ENCODE peak calls at places on chromosomes 11 and 22, in five cellular contexts. One of them, this sample, is unnamed.

GRCh38 chr11:64990222-64990918 is 6.4 kb downstream of the BATF2 start:
- DNase-seq in IMR-90: no peak
- DNase-seq in HepG2: no peak
- DNase-seq in GM12878: no peak
- DNase-seq in K562: no peak
- DNase-seq in this sample: no peak

GRCh38 chr11:69625476-69625875 is 15.5 kb upstream of the CCND1 start:
- DNase-seq in IMR-90: no peak
- DNase-seq in K562: no peak
- DNase-seq in GM12878: no peak
- DNase-seq in HepG2: no peak
- DNase-seq in this sample: no peak

GRCh38 chr11:6568191-6568918 is 35.1 kb downstream of the RRP8 start:
- DNase-seq in HepG2: no peak
- DNase-seq in IMR-90: peak; percentile 65
- DNase-seq in K562: peak; percentile 83
- DNase-seq in GM12878: no peak
- DNase-seq in this sample: no peak

GRCh38 chr11:77750757-77751156 is 69.8 kb downstream of the RSF1 start:
- DNase-seq in K562: no peak
- DNase-seq in IMR-90: no peak
- DNase-seq in GM12878: no peak
- DNase-seq in HepG2: no peak
- DNase-seq in this sample: no peak

GRCh38 chr11:120404495-120404894 is 68.3 kb downstream of the ARHGEF12 start:
- DNase-seq in IMR-90: no peak
- DNase-seq in K562: no peak
- DNase-seq in GM12878: no peak
- DNase-seq in HepG2: no peak
- DNase-seq in this sample: no peak

GRCh38 chr11:46680815-46681214 is 19.6 kb downstream of the ARHGAP1 start:
- DNase-seq in HepG2: no peak
- DNase-seq in IMR-90: no peak
- DNase-seq in GM12878: no peak
- DNase-seq in K562: no peak
- DNase-seq in this sample: no peak

GRCh38 chr11:9138612-9139579 is 47.5 kb upstream of the SCUBE2 start:
- DNase-seq in K562: no peak
- DNase-seq in HepG2: peak; percentile 47
- DNase-seq in GM12878: no peak
- DNase-seq in IMR-90: peak; percentile 95
- DNase-seq in this sample: peak; percentile 82

GRCh38 chr11:124920870-124921609 is 2.0 kb downstream of the HEPN1 start:
- DNase-seq in GM12878: no peak
- DNase-seq in HepG2: no peak
- DNase-seq in IMR-90: peak; percentile 47
- DNase-seq in K562: no peak
- DNase-seq in this sample: peak; percentile 22

GRCh38 chr11:106424111-106424510 is 346.6 kb downstream of the AASDHPPT start:
- DNase-seq in HepG2: no peak
- DNase-seq in IMR-90: peak; percentile 83
- DNase-seq in K562: no peak
- DNase-seq in GM12878: no peak
- DNase-seq in this sample: peak; percentile 1

GRCh38 chr11:57662893-57663292 is 5.0 kb upstream of the ZDHHC5 start:
- DNase-seq in HepG2: no peak
- DNase-seq in IMR-90: no peak
- DNase-seq in K562: no peak
- DNase-seq in GM12878: no peak
- DNase-seq in this sample: peak; percentile 49

GRCh38 chr11:73950869-73951710 is at the start of gene DNAJB13:
- DNase-seq in IMR-90: peak; percentile 60
- DNase-seq in GM12878: peak; percentile 23
- DNase-seq in K562: peak; percentile 82
- DNase-seq in HepG2: peak; percentile 77
- DNase-seq in this sample: peak; percentile 67

GRCh38 chr11:43770173-43770572 is 89.6 kb downstream of the HSD17B12 start:
- DNase-seq in HepG2: no peak
- DNase-seq in K562: no peak
- DNase-seq in IMR-90: no peak
- DNase-seq in GM12878: no peak
- DNase-seq in this sample: no peak

GRCh38 chr22:46053563-46054090 is 76.7 kb upstream of the WNT7B start:
- DNase-seq in IMR-90: peak; percentile 38
- DNase-seq in K562: peak; percentile 22
- DNase-seq in GM12878: no peak
- DNase-seq in HepG2: no peak
- DNase-seq in this sample: no peak

GRCh38 chr22:41919357-41920224 is 4.7 kb upstream of the SHISA8 start:
- DNase-seq in IMR-90: peak; percentile 11
- DNase-seq in K562: peak; percentile 70
- DNase-seq in HepG2: no peak
- DNase-seq in GM12878: peak; percentile 71
- DNase-seq in this sample: no peak

GRCh38 chr11:134537941-134538340 is 125.9 kb upstream of the B3GAT1 start:
- DNase-seq in IMR-90: no peak
- DNase-seq in GM12878: no peak
- DNase-seq in K562: no peak
- DNase-seq in HepG2: no peak
- DNase-seq in this sample: no peak

GRCh38 chr11:17519031-17519430 is 25.2 kb downstream of the USH1C start:
- DNase-seq in HepG2: no peak
- DNase-seq in IMR-90: no peak
- DNase-seq in GM12878: no peak
- DNase-seq in K562: no peak
- DNase-seq in this sample: no peak

GRCh38 chr11:62919898-62920640 is 1.1 kb downstream of the CHRM1 start:
- DNase-seq in IMR-90: no peak
- DNase-seq in K562: peak; percentile 48
- DNase-seq in HepG2: no peak
- DNase-seq in GM12878: no peak
- DNase-seq in this sample: no peak

GRCh38 chr11:27317751-27318150 is 45.3 kb downstream of the CCDC34 start:
- DNase-seq in IMR-90: peak; percentile 79
- DNase-seq in HepG2: no peak
- DNase-seq in GM12878: no peak
- DNase-seq in K562: no peak
- DNase-seq in this sample: peak; percentile 54

GRCh38 chr11:11577932-11578331 is 43.9 kb downstream of the GALNT18 start:
- DNase-seq in GM12878: no peak
- DNase-seq in K562: no peak
- DNase-seq in IMR-90: no peak
- DNase-seq in HepG2: no peak
- DNase-seq in this sample: no peak

GRCh38 chr11:125180413-125181305 is 16.1 kb downstream of the PKNOX2 start:
- DNase-seq in K562: no peak
- DNase-seq in IMR-90: peak; percentile 82
- DNase-seq in GM12878: no peak
- DNase-seq in HepG2: no peak
- DNase-seq in this sample: no peak

GRCh38 chr11:8584096-8584495 is 9.9 kb downstream of the STK33 start:
- DNase-seq in GM12878: no peak
- DNase-seq in K562: no peak
- DNase-seq in IMR-90: peak; percentile 47
- DNase-seq in HepG2: no peak
- DNase-seq in this sample: no peak

DNA sequence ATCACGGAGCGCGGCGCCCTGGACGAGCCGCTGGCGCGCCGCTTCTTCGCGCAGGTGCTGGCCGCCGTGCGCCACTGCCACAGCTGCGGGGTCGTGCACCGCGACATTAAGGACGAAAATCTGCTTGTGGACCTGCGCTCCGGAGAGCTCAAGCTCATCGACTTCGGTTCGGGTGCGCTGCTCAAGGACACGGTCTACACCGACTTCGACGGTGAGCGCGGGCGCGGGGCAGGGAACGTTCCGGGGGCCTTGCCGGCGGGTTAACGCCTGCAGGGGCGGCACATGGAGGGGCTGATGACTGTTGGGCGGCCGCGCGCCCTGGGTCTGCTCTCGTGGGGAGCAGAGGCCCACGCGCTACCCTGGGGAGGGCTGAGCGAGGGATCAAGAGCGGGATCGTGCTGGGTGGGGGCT is 1.0 kb downstream of the PIM3 start:
- DNase-seq in K562: no peak
- DNase-seq in HepG2: no peak
- DNase-seq in GM12878: no peak
- DNase-seq in IMR-90: no peak
- DNase-seq in this sample: no peak
- TF ChIP-seq POLR2A in K562: no peak
- TF ChIP-seq POLR2A in HepG2: no peak
- TF ChIP-seq POLR2A in GM12878: peak; percentile 84
- TF ChIP-seq POLR2A in IMR-90: no peak
- TF ChIP-seq POLR2A in this sample: no peak

DNA sequence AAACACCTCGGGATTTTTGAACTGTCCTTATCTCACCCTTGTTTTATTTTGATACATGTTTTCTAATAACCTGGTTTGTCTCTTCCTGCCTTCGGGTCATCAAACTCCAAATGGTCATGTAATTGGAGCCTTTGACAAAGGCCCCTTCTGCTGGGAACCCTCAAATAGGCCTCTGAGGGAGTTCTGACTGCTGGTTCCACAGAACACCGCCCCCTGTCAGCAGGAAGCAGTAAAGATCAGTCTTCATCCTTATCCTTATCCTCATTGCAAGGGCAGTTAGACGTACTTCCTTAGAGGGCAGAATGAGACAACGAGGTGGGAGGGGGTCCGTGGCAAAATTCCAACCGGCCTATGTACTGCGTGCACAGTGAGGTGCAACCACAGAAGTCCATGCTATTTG is 12.1 kb downstream of the TRIM51 start:
- DNase-seq in IMR-90: no peak
- DNase-seq in K562: no peak
- DNase-seq in HepG2: no peak
- DNase-seq in GM12878: no peak
- DNase-seq in this sample: no peak
- TF ChIP-seq SMC3 in IMR-90: no peak
- TF ChIP-seq SMC3 in K562: no peak
- TF ChIP-seq SMC3 in HepG2: no peak
- TF ChIP-seq SMC3 in GM12878: no peak
- TF ChIP-seq SMC3 in this sample: no peak

GRCh38 chr11:32094931-32095330 is 4.1 kb downstream of the RCN1 start:
- DNase-seq in HepG2: no peak
- DNase-seq in K562: no peak
- DNase-seq in GM12878: no peak
- DNase-seq in IMR-90: no peak
- DNase-seq in this sample: no peak
- TF ChIP-seq POLR2A in HepG2: no peak
- TF ChIP-seq POLR2A in K562: no peak
- TF ChIP-seq POLR2A in GM12878: no peak
- TF ChIP-seq POLR2A in IMR-90: no peak
- TF ChIP-seq POLR2A in this sample: no peak

GRCh38 chr22:17781319-17782031 is 7.2 kb upstream of the BID start:
- DNase-seq in HepG2: peak; percentile 78
- DNase-seq in K562: no peak
- DNase-seq in IMR-90: peak; percentile 94
- DNase-seq in GM12878: peak; percentile 60
- DNase-seq in this sample: peak; percentile 61
- TF ChIP-seq SMC3 in HepG2: no peak
- TF ChIP-seq SMC3 in K562: no peak
- TF ChIP-seq SMC3 in IMR-90: peak; percentile 1
- TF ChIP-seq SMC3 in GM12878: no peak
- TF ChIP-seq SMC3 in this sample: no peak

This sample was measured in A549.